ENCODE peak calls at places on chromosomes 2 and 18, in six cellular contexts. O, L, W, X, A and M are unnamed samples.

GRCh38 chr2:230798769-230799399 is 65.9 kb upstream of the ITM2C start:
- DNase-seq in W (peak), L (no peak), O (no peak), A (peak), X (peak), M (no peak)

GRCh38 chr2:226561962-226562361 is 237.7 kb downstream of the IRS1 start:
- DNase-seq in W (no peak), O (peak), X (no peak), A (no peak), L (no peak), M (no peak)

GRCh38 chr2:30580394-30580793 is 133.3 kb downstream of the LCLAT1 start:
- DNase-seq in W (no peak), A (no peak), L (no peak), X (no peak), O (no peak), M (no peak)

GRCh38 chr2:133641497-133641896 is 73.2 kb upstream of the NCKAP5 start:
- DNase-seq in A (no peak), L (no peak), W (no peak), O (peak), X (no peak), M (no peak)

GRCh38 chr2:138249207-138249606 is 252.4 kb upstream of the SPOPL start:
- DNase-seq in A (no peak), X (no peak), O (no peak), W (no peak), L (no peak), M (no peak)

GRCh38 chr18:10579079-10579867 is 53.4 kb downstream of the NAPG start:
- DNase-seq in L (no peak), A (no peak), X (peak), O (no peak), W (no peak), M (no peak)

GRCh38 chr18:48007955-48008701 is 77.7 kb upstream of the SMAD2 start:
- DNase-seq in L (peak), O (peak), A (peak), X (no peak), W (peak), M (peak)

GRCh38 chr18:57004366-57005121 is 142.3 kb upstream of the BOD1L2 start:
- DNase-seq in X (peak), W (no peak), A (peak), O (no peak), L (no peak), M (peak)

GRCh38 chr2:235494716-235495372 is 1.0 kb downstream of the AGAP1 start:
- DNase-seq in L (peak), W (no peak), X (peak), O (peak), A (no peak), M (peak)

GRCh38 chr2:12733846-12734245 is 17.1 kb downstream of the TRIB2 start:
- DNase-seq in W (no peak), L (no peak), A (no peak), O (peak), X (no peak), M (no peak)

GRCh38 chr2:97656905-97657587 is 6.8 kb downstream of the ACTR1B start:
- DNase-seq in L (no peak), A (peak), W (no peak), O (no peak), X (no peak), M (no peak)

GRCh38 chr2:7007846-7008741 is 90.9 kb downstream of the RNF144A start:
- DNase-seq in A (no peak), W (peak), L (peak), O (peak), X (peak), M (no peak)

GRCh38 chr2:68918497-68918896 is 34.2 kb downstream of the GKN2 start:
- DNase-seq in W (no peak), O (no peak), A (no peak), L (no peak), X (no peak), M (no peak)

GRCh38 chr2:127196549-127196948 is 23.6 kb downstream of the CYP27C1 start:
- DNase-seq in W (no peak), X (no peak), O (no peak), A (no peak), L (no peak), M (no peak)

GRCh38 chr2:100388703-100389102 is 28.8 kb downstream of the CHST10 start:
- DNase-seq in L (no peak), W (no peak), A (no peak), X (no peak), O (no peak), M (no peak)

GRCh38 chr2:47015206-47015605 is 99.6 kb upstream of the MCFD2 start:
- DNase-seq in O (no peak), A (no peak), W (no peak), X (no peak), L (no peak), M (no peak)
- TF ChIP-seq CTCF in O (no peak), A (no peak), W (peak), X (peak), L (no peak), M (no peak)

DNA sequence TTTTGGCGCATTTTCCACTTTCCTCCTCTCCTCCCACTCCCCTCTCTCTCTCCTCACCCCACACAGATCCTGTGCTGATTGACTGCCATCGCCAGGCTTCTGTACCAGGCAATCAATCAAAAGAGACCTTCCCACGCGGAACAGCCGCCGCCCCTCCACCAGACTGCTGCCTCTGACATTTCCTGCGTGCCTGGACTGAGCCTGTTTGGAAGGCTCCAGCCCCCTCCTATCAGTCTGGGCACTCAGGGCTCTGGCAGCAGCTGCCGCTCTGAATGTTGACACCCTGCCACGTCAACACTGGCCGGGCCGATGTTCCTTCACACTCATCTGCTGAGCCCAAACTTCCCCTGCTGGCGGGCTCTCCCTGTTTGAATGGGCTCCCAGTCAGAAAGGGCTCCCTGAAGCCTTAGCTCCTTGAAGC is 467.7 kb downstream of the EPHA4 start:
- DNase-seq in A (no peak), X (peak), O (peak), W (no peak), L (peak), M (peak)
- TF ChIP-seq CTCF in A (no peak), X (peak), O (no peak), W (no peak), L (no peak), M (no peak)

GRCh38 chr18:68441241-68441640 is 273.7 kb downstream of the TMX3 start:
- DNase-seq in L (no peak), A (no peak), W (no peak), X (peak), O (no peak), M (no peak)

GRCh38 chr18:68448736-68449135 is 266.2 kb downstream of the TMX3 start:
- DNase-seq in A (no peak), W (no peak), O (no peak), L (no peak), X (peak), M (no peak)

GRCh38 chr18:68447286-68447685 is 267.6 kb downstream of the TMX3 start:
- DNase-seq in X (peak), L (no peak), A (no peak), W (no peak), O (no peak), M (no peak)

GRCh38 chr18:68445668-68446426 is 269.1 kb downstream of the TMX3 start:
- DNase-seq in O (no peak), W (no peak), X (no peak), A (no peak), L (no peak), M (no peak)

DNA sequence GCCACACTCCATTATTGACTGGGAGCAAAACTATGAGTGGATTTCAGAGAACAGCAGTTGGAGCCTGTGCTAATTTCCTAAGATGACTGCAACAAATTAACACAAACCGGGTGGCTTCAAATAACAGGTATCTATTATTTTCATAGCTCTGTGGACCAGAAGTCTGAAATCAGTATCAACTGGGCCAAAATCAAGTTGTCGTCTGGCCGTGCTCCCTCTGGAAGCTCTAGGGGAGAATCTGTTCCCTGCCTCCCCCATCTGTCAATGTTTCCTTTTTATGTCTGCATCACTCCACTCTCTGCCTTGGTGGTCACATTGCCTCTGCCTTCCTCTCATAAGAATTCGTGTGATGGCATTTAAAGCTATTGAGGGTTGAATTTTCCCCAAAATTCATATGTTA is 269.8 kb downstream of the TMX3 start:
- DNase-seq in O (no peak), A (no peak), W (no peak), X (no peak), L (no peak), M (no peak)
- TF ChIP-seq CTCF in O (no peak), A (no peak), W (no peak), X (no peak), L (no peak), M (no peak)

GRCh38 chr2:179263015-179263414 is 1.6 kb downstream of the SESTD1 start:
- DNase-seq in W (no peak), A (no peak), O (no peak), X (peak), L (no peak), M (no peak)

GRCh38 chr2:179262077-179262660 is 2.5 kb downstream of the SESTD1 start:
- DNase-seq in O (no peak), L (no peak), X (no peak), A (no peak), W (no peak), M (no peak)

GRCh38 chr2:179263460-179264237 is 983 bp downstream of the SESTD1 start:
- DNase-seq in L (peak), A (peak), O (peak), X (peak), W (peak), M (peak)

GRCh38 chr2:179260224-179260623 is 4.4 kb downstream of the SESTD1 start:
- DNase-seq in X (no peak), W (no peak), A (no peak), O (no peak), L (no peak), M (no peak)

DNA sequence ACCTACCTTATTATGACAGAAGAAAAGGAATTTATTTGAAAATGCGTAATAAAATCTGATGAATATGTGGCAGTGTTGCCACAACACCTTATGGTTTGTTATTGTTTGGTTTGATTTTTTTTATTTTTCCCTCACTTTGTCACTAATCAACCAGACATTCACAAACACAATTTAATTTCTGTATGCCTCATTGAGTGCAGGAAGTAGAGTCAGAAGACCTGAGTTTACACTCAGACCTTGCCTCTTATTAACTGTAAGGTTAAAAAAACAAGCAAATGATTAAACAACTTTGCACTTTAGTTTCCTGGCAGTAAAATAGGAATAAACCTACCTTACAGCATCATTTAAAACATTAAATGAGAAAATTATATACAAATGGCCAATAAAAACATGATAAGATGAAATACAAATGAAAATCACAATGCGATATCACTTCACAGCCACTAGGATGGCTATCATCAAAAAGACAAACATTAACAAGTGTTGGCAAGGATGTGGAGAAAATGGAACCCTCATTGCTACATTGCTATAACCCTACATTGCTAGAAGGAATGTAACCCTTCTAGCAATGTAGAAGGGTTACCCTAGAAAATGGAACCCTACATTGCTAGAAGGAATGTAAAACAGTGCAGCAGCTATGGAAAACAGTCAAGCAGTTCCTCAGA is 3.3 kb downstream of the SESTD1 start:
- DNase-seq in W (no peak), O (no peak), A (no peak), L (no peak), X (no peak), M (no peak)
- TF ChIP-seq CTCF in W (no peak), O (no peak), A (no peak), L (no peak), X (peak), M (no peak)

DNA sequence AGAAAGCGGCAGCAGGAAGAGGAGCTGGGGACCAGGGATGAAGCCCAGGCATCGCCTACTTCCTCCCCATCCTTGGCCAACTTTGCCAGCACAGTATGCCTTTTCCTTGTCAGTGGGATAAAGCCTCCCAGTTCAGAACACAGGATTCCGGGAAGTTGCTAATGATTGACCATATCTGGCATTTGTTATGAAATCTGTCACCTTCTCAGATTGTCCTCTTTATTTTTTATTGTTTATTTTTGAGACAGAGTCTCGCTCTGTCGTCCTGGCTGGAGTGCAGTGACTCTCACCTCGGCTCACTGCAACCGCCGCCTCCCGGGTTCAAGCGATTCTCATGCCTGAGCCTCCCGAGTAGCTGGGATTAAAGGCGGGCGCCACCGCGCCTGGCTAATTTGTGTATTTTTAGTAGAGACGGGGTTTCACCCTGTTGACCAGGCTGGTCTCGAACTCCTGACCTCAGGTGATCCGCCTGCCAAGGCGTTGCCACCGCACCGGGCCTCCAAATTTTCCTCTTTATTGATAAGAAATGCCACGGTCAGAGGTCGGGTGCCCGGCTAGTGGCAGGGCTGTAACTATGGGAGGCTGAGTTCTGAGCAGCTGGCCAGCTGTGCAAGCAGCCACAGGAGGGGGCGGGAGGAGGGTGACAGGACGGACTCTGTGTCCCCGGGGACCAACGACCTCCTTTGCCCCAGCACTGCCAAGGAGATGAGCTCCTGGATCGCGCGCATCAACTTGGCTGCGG is 24.4 kb downstream of the PSD4 start:
- DNase-seq in O (no peak), X (no peak), L (no peak), W (no peak), A (no peak), M (no peak)
- TF ChIP-seq CTCF in O (no peak), X (no peak), L (no peak), W (no peak), A (no peak), M (no peak)

DNA sequence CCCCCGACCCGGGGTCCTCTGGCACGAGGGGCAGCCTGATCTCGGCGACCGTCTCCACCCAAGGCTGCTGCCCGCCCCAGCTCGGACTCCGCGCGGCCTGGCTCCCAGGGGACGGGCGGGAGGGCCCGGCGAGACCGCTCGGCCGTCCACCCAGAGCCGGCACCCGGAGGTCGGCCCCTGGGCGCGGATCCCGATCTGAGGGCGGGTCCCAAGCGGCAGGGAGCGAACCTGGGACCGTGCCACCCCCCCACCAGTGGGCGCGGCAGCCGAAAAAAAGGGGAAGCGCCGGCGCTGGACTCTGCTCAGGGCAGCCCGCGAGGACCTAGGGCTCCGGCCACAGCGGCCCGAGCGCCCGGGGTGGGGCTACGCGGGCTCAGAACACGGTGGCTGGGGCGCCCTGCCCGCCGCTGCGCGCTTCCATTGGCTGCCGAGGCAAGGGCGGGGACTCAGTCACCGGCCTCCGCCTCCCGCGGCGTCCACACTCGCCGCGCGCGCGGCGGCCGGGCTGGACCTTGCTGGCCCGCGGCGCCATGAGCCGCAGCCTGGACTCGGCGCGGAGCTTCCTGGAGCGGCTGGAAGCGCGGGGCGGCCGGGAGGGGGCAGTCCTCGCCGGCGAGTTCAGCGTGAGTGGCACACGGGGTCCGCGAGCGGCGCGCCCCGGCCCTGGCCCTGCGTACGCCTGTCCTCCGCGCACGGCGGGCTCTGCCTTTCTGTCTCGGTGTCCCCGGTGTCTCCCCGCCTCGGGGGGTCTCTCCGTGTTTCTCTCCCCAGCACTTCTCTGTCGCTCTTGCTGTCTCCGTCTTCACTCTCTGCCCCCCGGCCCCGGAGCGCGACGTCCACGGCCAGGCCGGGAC is at the start of gene PTPN18:
- DNase-seq in L (peak), A (peak), W (no peak), X (peak), O (peak), M (peak)
- TF ChIP-seq CTCF in L (peak), A (peak), W (no peak), X (peak), O (no peak), M (no peak)

DNA sequence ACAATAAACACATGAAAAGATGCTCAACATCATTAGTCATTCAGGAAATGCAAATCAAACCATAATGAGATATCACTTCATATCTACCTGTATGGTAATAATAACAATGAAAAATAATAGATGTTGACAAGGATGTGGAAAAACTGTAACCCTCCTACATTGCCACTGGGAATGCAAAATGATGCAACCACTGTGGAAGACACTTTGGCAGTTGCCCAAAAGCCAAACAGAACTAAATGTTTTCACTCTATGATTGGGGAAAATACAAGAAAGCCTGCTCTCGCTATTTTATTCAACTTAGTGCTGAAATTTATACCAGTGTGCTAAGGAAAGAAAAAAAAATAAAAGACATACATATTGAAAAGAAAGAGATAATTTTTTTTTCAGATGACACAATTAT is 934.5 kb downstream of the CNTNAP5 start:
- DNase-seq in L (no peak), X (no peak), A (no peak), W (no peak), O (no peak), M (no peak)
- TF ChIP-seq CTCF in L (no peak), X (no peak), A (no peak), W (no peak), O (no peak), M (no peak)